ENCODE peak calls at places on chromosome 7, in six cellular contexts. Q is SW 1271, G is MG63, O is nephron progenitor cell, V is endothelial cell, E is OCI-M1. K is an unnamed sample.

GRCh38 chr7:88001744-88002530 is 67.9 kb downstream of the ADAM22 start:
- DNase-seq in G (no peak), V (no peak), O (no peak), E (no peak), Q (no peak), K (no peak)

GRCh38 chr7:39248693-39249090 is 271.0 kb downstream of the POU6F2 start:
- DNase-seq in Q (no peak), E (no peak), O (no peak), G (no peak), V (no peak), K (no peak)

GRCh38 chr7:47591655-47592572 is 10.0 kb upstream of the TNS3 start:
- DNase-seq in V (no peak), O (no peak), G (peak), E (no peak), Q (no peak), K (no peak)

GRCh38 chr7:74606101-74606908 is 51.2 kb upstream of the GTF2I start:
- DNase-seq in G (no peak), E (peak), O (peak), Q (no peak), V (peak), K (peak)

GRCh38 chr7:96449094-96449493 is 127.2 kb upstream of the SLC25A13 start:
- DNase-seq in O (no peak), V (no peak), G (no peak), E (no peak), Q (no peak), K (no peak)

GRCh38 chr7:36283711-36284130 is 105.9 kb upstream of the ANLN start:
- DNase-seq in G (no peak), E (peak), Q (no peak), V (no peak), O (no peak), K (no peak)

GRCh38 chr7:2635810-2636701 is 4.3 kb downstream of the TTYH3 start:
- DNase-seq in G (no peak), Q (no peak), V (no peak), O (no peak), E (no peak), K (peak)

GRCh38 chr7:135800560-135800959 is 51.9 kb upstream of the FAM180A start:
- DNase-seq in E (no peak), V (no peak), G (no peak), Q (no peak), O (no peak), K (no peak)

GRCh38 chr7:77327067-77327931 is 88.8 kb downstream of the GSAP start:
- DNase-seq in E (peak), G (peak), V (no peak), O (peak), Q (no peak), K (no peak)

GRCh38 chr7:55438765-55439525 is 73.8 kb downstream of the LANCL2 start:
- DNase-seq in O (no peak), Q (no peak), V (no peak), G (no peak), E (no peak), K (no peak)

GRCh38 chr7:94823952-94824351 is 83.4 kb upstream of the PPP1R9A start:
- DNase-seq in O (no peak), V (no peak), G (peak), Q (peak), E (peak), K (no peak)

GRCh38 chr7:108358553-108358952 is 97.7 kb downstream of the NRCAM start:
- DNase-seq in O (peak), E (no peak), V (no peak), Q (no peak), G (peak), K (peak)

GRCh38 chr7:131225619-131226101 is 102.0 kb upstream of the MKLN1 start:
- DNase-seq in Q (no peak), G (peak), E (no peak), V (no peak), O (no peak), K (peak)

GRCh38 chr7:3272691-3273141 is 28.3 kb upstream of the SDK1 start:
- DNase-seq in O (no peak), Q (peak), V (no peak), E (no peak), G (peak), K (peak)

GRCh38 chr7:81470084-81470723 is 299.6 kb downstream of the HGF start:
- DNase-seq in O (peak), G (peak), Q (peak), E (peak), V (peak), K (peak)

GRCh38 chr7:51028128-51028830 is 245.6 kb upstream of the GRB10 start:
- DNase-seq in V (no peak), Q (no peak), G (no peak), E (no peak), O (no peak), K (no peak)

GRCh38 chr7:142636751-142637150 is 112.5 kb upstream of the PRSS1 start:
- DNase-seq in O (no peak), E (no peak), G (no peak), V (no peak), Q (no peak), K (no peak)

GRCh38 chr7:136018104-136018503 is 40.9 kb upstream of the MTPN start:
- DNase-seq in O (no peak), V (no peak), G (peak), Q (no peak), E (no peak), K (no peak)

GRCh38 chr7:27901028-27901760 is 161.2 kb downstream of the TAX1BP1 start:
- DNase-seq in G (peak), O (no peak), V (no peak), Q (no peak), E (peak), K (no peak)

GRCh38 chr7:26549281-26549943 is 257.8 kb downstream of the SNX10 start:
- DNase-seq in Q (peak), O (no peak), V (no peak), E (peak), G (peak), K (no peak)

GRCh38 chr7:141974831-141975230 is 1.3 kb upstream of the TAS2R38 start:
- DNase-seq in O (peak), E (peak), V (peak), Q (peak), G (no peak), K (no peak)

GRCh38 chr7:133678137-133678814 is 425.4 kb downstream of the EXOC4 start:
- DNase-seq in Q (no peak), O (no peak), E (no peak), G (no peak), V (no peak), K (no peak)

GRCh38 chr7:77537595-77538185 is 595 bp downstream of the PTPN12 start:
- DNase-seq in Q (peak), E (peak), V (peak), O (peak), G (peak), K (peak)

GRCh38 chr7:43871064-43871463 is 1.7 kb upstream of the MRPS24 start:
- DNase-seq in G (no peak), O (no peak), E (no peak), Q (no peak), V (no peak), K (no peak)

GRCh38 chr7:8325067-8325466 is 63.1 kb upstream of the ICA1 start:
- DNase-seq in E (no peak), Q (no peak), G (no peak), V (no peak), O (no peak), K (no peak)

GRCh38 chr7:149680316-149681025 is 92.9 kb downstream of the ZNF467 start:
- DNase-seq in V (no peak), G (no peak), E (no peak), Q (no peak), O (no peak), K (no peak)

GRCh38 chr7:138015096-138015495 is 13.2 kb upstream of the CREB3L2 start:
- DNase-seq in V (no peak), Q (no peak), E (no peak), G (no peak), O (no peak), K (no peak)

K was measured in glutamatergic neuron.